ENCODE peak calls at places on chromosomes 1 and 21, in five cellular contexts. W is upper lobe of right lung, N is BJ, J is K562, S is GM20000. Z is an unnamed sample.

GRCh38 chr1:93537924-93538323 is 90.0 kb downstream of the FNBP1L start:
- DNase-seq in W (no peak), N (no peak), J (no peak), S (no peak), Z (no peak)

GRCh38 chr1:218380125-218380977 is 35.2 kb downstream of the TGFB2 start:
- DNase-seq in W (no peak), N (peak; percentile 69), J (no peak), S (no peak), Z (no peak)

GRCh38 chr21:44087426-44088400 is 19.5 kb upstream of the PWP2 start:
- DNase-seq in W (peak; percentile 66), N (no peak), J (no peak), S (no peak), Z (no peak)

GRCh38 chr1:76274302-76274701 is 199.8 kb downstream of the ST6GALNAC3 start:
- DNase-seq in W (no peak), N (no peak), J (no peak), S (no peak), Z (no peak)

GRCh38 chr1:205298191-205298994 is 23.2 kb downstream of the NUAK2 start:
- DNase-seq in W (no peak), N (peak; percentile 78), J (no peak), S (no peak), Z (no peak)

GRCh38 chr1:224524679-224525078 is 90.1 kb upstream of the WDR26 start:
- DNase-seq in W (no peak), N (no peak), J (no peak), S (no peak), Z (no peak)

GRCh38 chr21:21898801-21899200 is 900.6 kb downstream of the NCAM2 start:
- DNase-seq in W (no peak), N (no peak), J (no peak), S (no peak), Z (no peak)

GRCh38 chr1:40668769-40669525 is 3.5 kb upstream of the RIMS3 start:
- DNase-seq in W (peak; percentile 90), N (no peak), J (peak; percentile 79), S (peak; percentile 88), Z (peak; percentile 88)

GRCh38 chr1:240385985-240386978 is 225.7 kb downstream of the GREM2 start:
- DNase-seq in W (no peak), N (peak; percentile 90), J (no peak), S (no peak), Z (no peak)

GRCh38 chr21:42626171-42626570 is 27.2 kb upstream of the PDE9A start:
- DNase-seq in W (peak; percentile 37), N (no peak), J (no peak), S (no peak), Z (no peak)

GRCh38 chr21:25960423-25960822 is 210.1 kb downstream of the APP start:
- DNase-seq in W (no peak), N (no peak), J (no peak), S (no peak), Z (no peak)

GRCh38 chr1:117929340-117930172 is at the start of the genes GDAP2 and WDR3:
- DNase-seq in W (peak; percentile 98), N (peak; percentile 80), J (peak; percentile 96), S (peak; percentile 89), Z (peak; percentile 94)

GRCh38 chr1:172360511-172360910 is 60.0 kb upstream of the C1orf105 start:
- DNase-seq in W (no peak), N (no peak), J (no peak), S (no peak), Z (no peak)

GRCh38 chr1:217425528-217425927 is 205.4 kb downstream of the GPATCH2 start:
- DNase-seq in W (no peak), N (peak; percentile 10), J (no peak), S (no peak), Z (no peak)

GRCh38 chr1:163897401-163898169 is 575.8 kb downstream of the NUF2 start:
- DNase-seq in W (no peak), N (peak; percentile 88), J (no peak), S (no peak), Z (no peak)

GRCh38 chr1:58779837-58780585 is 3.8 kb downstream of the JUN start:
- DNase-seq in W (no peak), N (no peak), J (no peak), S (no peak), Z (no peak)

DNA sequence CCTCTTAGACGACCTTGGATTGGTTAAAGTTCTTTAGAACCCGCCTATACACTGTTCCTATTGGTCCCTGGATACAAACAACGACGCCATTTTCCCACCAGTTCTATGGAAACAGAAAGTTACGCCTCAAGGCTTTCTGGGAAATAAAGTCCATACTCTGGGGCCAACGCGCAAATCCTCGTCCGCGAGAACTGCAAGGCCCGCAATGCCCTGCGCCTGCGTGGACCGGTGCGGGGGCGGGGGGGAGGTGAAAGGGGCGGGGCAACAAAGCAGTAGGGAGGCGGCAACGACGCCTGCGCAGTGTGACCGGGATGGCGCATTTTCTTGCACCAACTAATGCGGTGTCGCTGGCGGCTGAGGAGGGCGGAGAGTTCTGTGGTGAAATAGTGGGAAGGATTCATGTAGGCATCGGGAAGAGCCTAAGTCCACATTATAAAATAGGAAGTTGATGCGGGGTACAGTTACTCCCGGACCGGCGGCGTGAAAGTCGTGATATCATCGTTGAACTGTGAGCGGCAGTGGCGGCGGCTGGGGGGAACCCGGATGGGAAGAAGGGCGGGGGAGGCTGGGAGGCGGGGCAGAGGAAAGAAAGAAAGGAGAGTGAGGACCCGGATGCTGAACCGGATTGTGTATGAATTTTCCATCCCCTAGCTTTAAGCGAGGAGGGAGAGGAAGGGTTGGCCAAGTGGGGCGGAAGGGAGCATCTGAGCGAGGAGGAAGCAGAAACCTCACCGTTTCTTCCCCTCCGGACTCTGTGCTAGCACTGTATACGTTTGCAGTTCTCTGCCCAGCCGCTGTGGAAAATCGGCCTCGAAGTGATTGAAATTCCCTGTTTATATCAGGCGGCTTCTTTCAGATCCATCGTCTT is at the start of gene GGPS1:
- DNase-seq in W (peak; percentile 99), N (peak; percentile 99), J (peak; percentile 98), S (peak; percentile 92), Z (peak; percentile 92)
- TF ChIP-seq CTCF in W (peak; percentile 25), N (peak; percentile 4), J (peak; percentile 0), S (no peak), Z (no peak)

DNA sequence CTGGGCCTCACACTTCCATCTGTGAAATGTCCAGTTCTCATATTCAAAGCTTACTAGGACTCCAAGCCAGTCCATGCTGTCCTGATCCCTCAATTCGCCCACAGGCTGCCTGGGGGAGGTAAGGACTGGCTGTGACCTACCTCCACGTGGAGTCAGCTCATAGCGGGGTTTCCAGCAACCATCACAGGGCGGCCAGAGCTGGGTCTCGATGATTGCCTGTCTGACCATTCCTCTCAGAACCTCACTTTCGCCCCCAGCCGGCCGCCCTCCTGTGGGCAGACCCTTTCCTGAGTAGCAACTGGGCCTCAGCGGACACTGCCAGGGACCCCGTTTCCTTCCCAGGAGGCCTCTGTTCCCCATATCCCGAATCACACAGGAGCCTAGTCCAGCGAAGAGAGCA is 3.4 kb upstream of the RUNX3 start:
- DNase-seq in W (no peak), N (no peak), J (no peak), S (no peak), Z (no peak)
- TF ChIP-seq CTCF in W (no peak), N (no peak), J (no peak), S (no peak), Z (no peak)

GRCh38 chr21:36747114-36747814 is 48.3 kb downstream of the SIM2 start:
- DNase-seq in W (peak; percentile 66), N (no peak), J (peak; percentile 49), S (no peak), Z (no peak)

GRCh38 chr21:36745459-36745858 is 46.5 kb downstream of the SIM2 start:
- DNase-seq in W (no peak), N (no peak), J (no peak), S (no peak), Z (no peak)

GRCh38 chr21:36750579-36750959 is 51.7 kb downstream of the SIM2 start:
- DNase-seq in W (no peak), N (no peak), J (no peak), S (no peak), Z (no peak)

GRCh38 chr21:36749935-36750578 is 51.1 kb downstream of the SIM2 start:
- DNase-seq in W (no peak), N (no peak), J (no peak), S (no peak), Z (no peak)

DNA sequence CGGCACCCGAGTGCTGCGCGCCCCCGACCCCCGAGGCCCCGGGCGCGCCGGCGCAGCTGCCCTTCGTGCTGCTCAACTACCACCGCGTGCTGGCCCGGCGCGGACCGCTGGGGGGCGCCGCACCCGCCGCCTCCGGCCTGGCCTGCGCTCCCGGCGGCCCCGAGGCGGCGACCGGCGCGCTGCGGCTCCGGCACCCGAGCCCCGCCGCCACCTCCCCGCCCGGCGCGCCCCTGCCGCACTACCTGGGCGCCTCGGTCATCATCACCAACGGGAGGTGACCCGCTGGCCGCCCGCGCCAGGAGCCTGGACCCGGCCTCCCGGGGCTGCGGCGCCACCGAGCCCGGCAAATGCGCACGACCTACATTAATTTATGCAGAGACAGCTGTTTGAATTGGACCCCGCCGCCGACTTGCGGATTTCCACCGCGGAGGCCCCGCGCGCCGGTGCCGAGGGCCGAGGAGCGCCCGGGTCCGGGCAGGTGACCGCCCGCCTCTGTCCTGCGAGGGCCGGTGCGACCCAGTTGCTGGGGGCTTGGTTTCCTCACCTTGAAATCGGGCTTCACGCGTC is 49.0 kb downstream of the SIM2 start:
- DNase-seq in W (peak; percentile 61), N (no peak), J (peak; percentile 80), S (peak; percentile 84), Z (peak; percentile 80)
- TF ChIP-seq CTCF in W (no peak), N (peak; percentile 13), J (peak; percentile 71), S (peak; percentile 37), Z (peak; percentile 19)

DNA sequence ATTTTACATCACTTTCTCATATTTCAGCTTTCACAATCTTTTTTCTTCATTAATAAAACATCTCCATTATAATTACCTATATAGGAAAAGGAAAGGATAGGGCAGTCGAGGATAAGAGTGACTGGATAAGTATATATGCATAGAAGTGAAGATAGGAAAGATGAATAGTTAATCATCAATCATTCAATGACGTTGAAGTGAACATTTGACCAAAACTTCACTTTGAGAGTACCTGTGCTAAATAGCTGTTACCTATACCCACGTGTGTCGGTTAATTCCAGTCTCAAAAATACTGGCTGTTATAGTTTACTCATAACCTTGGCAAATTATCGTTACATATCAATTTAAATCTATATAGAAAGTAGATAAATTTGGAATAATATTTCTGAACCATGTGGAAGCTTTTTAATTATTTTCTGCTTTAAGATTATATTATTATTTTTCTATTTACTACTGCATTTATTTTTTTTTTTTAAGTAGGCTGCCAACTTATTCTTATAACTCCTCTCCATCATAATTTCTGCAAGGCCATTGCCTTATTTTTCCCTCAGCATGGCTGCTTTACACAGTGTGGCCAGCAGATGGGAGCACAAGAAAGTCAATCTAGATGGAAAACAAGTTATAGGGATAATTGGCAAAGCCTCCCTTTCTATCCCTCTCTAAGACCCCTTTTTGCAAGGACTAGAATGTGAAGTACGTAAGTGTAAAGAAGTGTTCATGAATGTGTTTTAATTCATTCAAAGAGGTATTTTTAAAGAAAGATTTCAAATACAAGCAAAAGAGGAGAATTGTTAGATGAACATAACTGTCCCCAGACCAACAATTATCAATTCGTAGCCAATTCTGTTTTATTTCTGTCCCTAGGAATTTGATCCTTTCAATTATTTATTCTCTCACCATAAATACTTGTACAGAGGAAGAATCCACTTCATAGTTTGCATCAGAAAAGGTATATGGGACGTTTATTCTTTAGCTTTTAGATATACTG is 290.4 kb downstream of the KCNT2 start:
- DNase-seq in W (no peak), N (no peak), J (peak; percentile 13), S (no peak), Z (no peak)
- TF ChIP-seq CTCF in W (peak; percentile 50), N (peak; percentile 73), J (peak; percentile 46), S (no peak), Z (peak; percentile 4)